ENCODE peak calls at places on chromosomes 6 and 20, in four cellular contexts. V is C1 segment of cervical spinal cord, O is germinal center, H is OCI-LY7. J is an unnamed sample.
A peak's percentile ranks its signal among the peaks of the same experiment; 100 is the strongest.

GRCh38 chr20:10565191-10565921 is 108.4 kb downstream of the JAG1 start:
- DNase-seq in V (no peak), H (no peak), O (no peak), J (no peak)

GRCh38 chr6:127249619-127250018 is 17.0 kb upstream of the RNF146 start:
- DNase-seq in V (no peak), O (no peak), H (no peak), J (no peak)

GRCh38 chr20:62318411-62319345 is 15.9 kb downstream of the ADRM1 start:
- DNase-seq in H (no peak), V (no peak), O (no peak), J (no peak)

GRCh38 chr20:60365063-60365640 is 406.9 kb downstream of the CDH26 start:
- DNase-seq in V (peak; percentile 11), H (peak; percentile 4), O (no peak), J (no peak)

GRCh38 chr20:8808180-8808535 is 260.7 kb upstream of the PLCB4 start:
- DNase-seq in V (no peak), H (no peak), O (no peak), J (no peak)

GRCh38 chr6:80541186-80541585 is 434.7 kb downstream of the BCKDHB start:
- DNase-seq in O (no peak), V (no peak), H (no peak), J (no peak)

GRCh38 chr6:137202078-137202477 is 17.1 kb downstream of the IFNGR1 start:
- DNase-seq in O (no peak), V (no peak), H (no peak), J (no peak)

GRCh38 chr6:4732691-4733315 is 43.4 kb upstream of the CDYL start:
- DNase-seq in H (no peak), V (no peak), O (no peak), J (peak; percentile 39)

GRCh38 chr20:64055893-64056638 is 6.6 kb upstream of the SOX18 start:
- DNase-seq in V (no peak), H (no peak), O (no peak), J (no peak)